ENCODE peak calls at places on chromosomes 6 and 20, in eight cellular contexts. J, R, D, L, O, I, Q and P are unnamed samples.

GRCh38 chr6:148867851-148868250 is 121.0 kb downstream of the UST start:
- DNase-seq in R (no peak), D (no peak), I (no peak), J (no peak), O (peak), L (no peak), Q (no peak), P (no peak)

GRCh38 chr20:32823737-32824588 is 4.2 kb downstream of the MAPRE1 start:
- DNase-seq in Q (no peak), I (no peak), O (no peak), L (no peak), J (no peak), D (no peak), R (no peak), P (no peak)

GRCh38 chr6:1509241-1509640 is 100.5 kb upstream of the FOXC1 start:
- DNase-seq in Q (no peak), I (no peak), J (no peak), R (no peak), D (no peak), O (peak), L (no peak), P (no peak)

GRCh38 chr20:5843054-5843731 is 93.0 kb downstream of the SHLD1 start:
- DNase-seq in I (no peak), J (no peak), R (no peak), Q (no peak), O (peak), L (peak), D (no peak), P (no peak)

GRCh38 chr20:45406260-45407066 is 1.6 kb upstream of the DBNDD2 start:
- DNase-seq in I (peak), O (peak), Q (peak), R (peak), L (peak), J (peak), D (peak), P (peak)

GRCh38 chr6:90197854-90198496 is 98.7 kb downstream of the BACH2 start:
- DNase-seq in Q (no peak), J (peak), O (peak), L (no peak), D (no peak), I (no peak), R (no peak), P (no peak)

GRCh38 chr20:36548006-36548315 is 6.6 kb downstream of the MYL9 start:
- DNase-seq in O (no peak), D (peak), L (peak), R (peak), I (no peak), Q (no peak), J (no peak), P (no peak)

GRCh38 chr20:32470025-32470861 is 112.1 kb downstream of the ASXL1 start:
- DNase-seq in I (no peak), O (peak), J (peak), R (peak), Q (no peak), D (peak), L (no peak), P (peak)

GRCh38 chr6:154479388-154480143 is 30.9 kb downstream of the CNKSR3 start:
- DNase-seq in J (peak), L (no peak), D (no peak), I (no peak), R (no peak), O (peak), Q (no peak), P (peak)

GRCh38 chr20:63133481-63134091 is 82.3 kb downstream of the YTHDF1 start:
- DNase-seq in I (no peak), Q (no peak), O (no peak), L (no peak), D (peak), R (no peak), J (no peak), P (no peak)

GRCh38 chr6:140079328-140079727 is 704.9 kb upstream of the CITED2 start:
- DNase-seq in O (no peak), R (no peak), I (no peak), L (no peak), D (no peak), Q (no peak), J (no peak), P (no peak)

GRCh38 chr6:117346142-117346930 is 79.4 kb downstream of the ROS1 start:
- DNase-seq in R (no peak), L (peak), I (no peak), J (peak), Q (no peak), D (no peak), O (peak), P (peak)

GRCh38 chr6:11650297-11650696 is 112.7 kb downstream of the TMEM170B start:
- DNase-seq in I (peak), R (no peak), L (peak), Q (no peak), D (no peak), O (peak), J (peak), P (peak)

GRCh38 chr20:25275813-25276532 is 28.1 kb downstream of the PYGB start:
- DNase-seq in O (no peak), D (no peak), I (no peak), Q (no peak), R (no peak), L (no peak), J (no peak), P (no peak)

GRCh38 chr6:169969372-169970099 is 218.1 kb downstream of the ERMARD start:
- DNase-seq in J (no peak), Q (no peak), L (no peak), I (no peak), O (no peak), R (no peak), D (no peak), P (no peak)

GRCh38 chr6:139778688-139779087 is 404.2 kb upstream of the CITED2 start:
- DNase-seq in I (no peak), R (no peak), L (no peak), O (peak), D (no peak), J (peak), Q (no peak), P (peak)

GRCh38 chr20:61871913-61872312 is 193.8 kb downstream of the TAF4 start:
- DNase-seq in L (no peak), O (no peak), J (no peak), I (no peak), R (no peak), Q (no peak), D (no peak), P (no peak)

GRCh38 chr20:53539516-53539915 is 54.1 kb downstream of the ZNF217 start:
- DNase-seq in L (no peak), Q (no peak), I (no peak), J (no peak), O (no peak), D (no peak), R (no peak), P (no peak)

GRCh38 chr6:29737707-29738630 is 14.7 kb downstream of the HLA-F start:
- DNase-seq in I (peak), D (peak), J (peak), Q (peak), L (peak), R (peak), O (peak), P (peak)

GRCh38 chr20:44407402-44408184 is 52.1 kb downstream of the HNF4A start:
- DNase-seq in D (no peak), L (no peak), J (no peak), R (no peak), I (no peak), O (peak), Q (no peak), P (no peak)

GRCh38 chr6:34795836-34796425 is 4.0 kb downstream of the BLTP3A start:
- DNase-seq in L (no peak), J (peak), O (peak), I (no peak), Q (no peak), D (no peak), R (no peak), P (peak)

GRCh38 chr6:163836916-163837660 is 422.6 kb downstream of the QKI start:
- DNase-seq in L (no peak), R (no peak), Q (no peak), D (no peak), O (no peak), I (no peak), J (peak), P (no peak)

GRCh38 chr6:44128020-44128917 is 915 bp downstream of the TMEM63B start:
- DNase-seq in O (peak), L (peak), R (peak), D (peak), J (peak), I (no peak), Q (no peak), P (peak)

GRCh38 chr6:2231438-2231837 is 14.0 kb downstream of the GMDS start:
- DNase-seq in O (no peak), L (no peak), Q (no peak), D (no peak), J (no peak), R (no peak), I (no peak), P (no peak)

GRCh38 chr20:5729348-5729747 is 20.9 kb upstream of the SHLD1 start:
- DNase-seq in R (no peak), L (no peak), O (no peak), I (no peak), Q (no peak), D (no peak), J (no peak), P (no peak)

GRCh38 chr6:52994789-52995078 is 350 bp downstream of the GSTA4 start:
- DNase-seq in D (peak), L (peak), R (peak), J (peak), O (no peak), I (no peak), Q (peak), P (peak)

GRCh38 chr6:27547157-27548075 is 74.5 kb upstream of the ZNF184 start:
- DNase-seq in Q (no peak), L (no peak), R (peak), I (no peak), D (peak), J (peak), O (peak), P (peak)

GRCh38 chr6:70819715-70820114 is 137.1 kb downstream of the B3GAT2 start:
- DNase-seq in Q (no peak), R (no peak), J (no peak), D (no peak), I (no peak), O (no peak), L (no peak), P (no peak)

GRCh38 chr6:105215506-105215905 is 35.7 kb upstream of the POPDC3 start:
- DNase-seq in L (no peak), O (no peak), R (no peak), D (no peak), Q (no peak), J (peak), I (no peak), P (no peak)

GRCh38 chr20:36956674-36957073 is 5.2 kb upstream of the SAMHD1 start:
- DNase-seq in D (no peak), Q (no peak), O (no peak), L (no peak), R (no peak), I (no peak), J (no peak), P (no peak)

GRCh38 chr6:9272671-9273070 is 837.3 kb upstream of the SLC35B3 start:
- DNase-seq in R (no peak), Q (no peak), D (no peak), J (no peak), O (no peak), I (no peak), L (no peak), P (no peak)

GRCh38 chr20:62303049-62303326 is 191 bp downstream of the ADRM1 start:
- DNase-seq in O (no peak), D (no peak), J (no peak), R (no peak), I (no peak), Q (no peak), L (no peak), P (no peak)

GRCh38 chr6:155313602-155314091 is 637 bp downstream of the TFB1M start:
- DNase-seq in J (peak), D (no peak), O (no peak), R (no peak), I (no peak), L (no peak), Q (no peak), P (peak)

GRCh38 chr6:10491463-10491862 is 29.7 kb upstream of the GCNT2 start:
- DNase-seq in Q (no peak), R (no peak), D (no peak), I (no peak), L (no peak), O (no peak), J (no peak), P (no peak)

GRCh38 chr6:24848461-24848860 is 49.7 kb upstream of the ARMH2 start:
- DNase-seq in R (no peak), D (no peak), Q (no peak), L (no peak), O (no peak), I (no peak), J (no peak), P (no peak)

GRCh38 chr6:100446922-100447899 is 17.5 kb downstream of the SIM1 start:
- DNase-seq in I (peak), Q (no peak), D (no peak), R (no peak), L (no peak), J (no peak), O (no peak), P (peak)

GRCh38 chr6:35044145-35044745 is 96.9 kb downstream of the TCP11 start:
- DNase-seq in D (no peak), L (no peak), O (peak), I (no peak), R (no peak), Q (no peak), J (peak), P (peak)